ENCODE peak calls at places on chromosomes 3 and 15, in ten cellular contexts. A, T, F, N, M, E, L, H, B and K are unnamed samples.

GRCh38 chr3:153162513-153163348 is 705 bp downstream of the RAP2B start:
- DNase-seq in A (peak), T (peak), F (no peak), N (peak), M (peak), E (peak), L (no peak), H (peak), B (peak), K (peak)

GRCh38 chr3:36525115-36525711 is 144.9 kb downstream of the STAC start:
- DNase-seq in A (peak), T (no peak), F (no peak), N (peak), M (no peak), E (no peak), L (no peak), H (peak), B (no peak), K (no peak)

GRCh38 chr3:75863878-75864277 is 78.5 kb upstream of the ZNF717 start:
- DNase-seq in A (no peak), T (no peak), F (no peak), N (no peak), M (no peak), E (no peak), L (no peak), H (no peak), B (no peak), K (no peak)

GRCh38 chr15:78041946-78042345 is 35.6 kb downstream of the TBC1D2B start:
- DNase-seq in A (no peak), T (no peak), F (no peak), N (no peak), M (no peak), E (no peak), L (no peak), H (no peak), B (no peak), K (no peak)

GRCh38 chr15:98893407-98893806 is 114.2 kb downstream of the PGPEP1L start:
- DNase-seq in A (no peak), T (no peak), F (no peak), N (no peak), M (no peak), E (peak), L (no peak), H (no peak), B (no peak), K (no peak)

GRCh38 chr15:75578948-75579908 is at the start of gene PTPN9:
- DNase-seq in A (peak), T (peak), F (peak), N (peak), M (peak), E (peak), L (peak), H (peak), B (peak), K (peak)

GRCh38 chr15:96888764-96889163 is 558.3 kb downstream of the NR2F2 start:
- DNase-seq in A (no peak), T (no peak), F (no peak), N (no peak), M (no peak), E (no peak), L (no peak), H (no peak), B (no peak), K (peak)

GRCh38 chr3:184505479-184505878 is 56.1 kb upstream of the EPHB3 start:
- DNase-seq in A (no peak), T (no peak), F (no peak), N (no peak), M (no peak), E (no peak), L (no peak), H (no peak), B (no peak), K (no peak)